ENCODE peak calls at places on chromosomes 11 and 22, in six cellular contexts. L is foreskin keratinocyte, S is tibial artery, H is gastrocnemius medialis, Q is transverse colon, R is BJ. W is an unnamed sample. For H3K27me3, the result is how much of the 10 kb centered on the place peaks cover.

GRCh38 chr11:105613183-105613582 is 3.3 kb downstream of the GRIA4 start:
- DNase-seq in L (no peak), S (no peak), H (no peak), Q (no peak), R (no peak), W (no peak)

GRCh38 chr11:133577403-133577802 is 45.1 kb upstream of the OPCML start:
- DNase-seq in L (no peak), S (no peak), H (no peak), Q (no peak), R (no peak), W (no peak)

GRCh38 chr11:75261902-75262361 is 21.4 kb downstream of the TPBGL start:
- DNase-seq in L (no peak), S (no peak), H (peak), Q (peak), R (no peak), W (no peak)

GRCh38 chr22:29148036-29148435 is 57.7 kb upstream of the EMID1 start:
- DNase-seq in L (no peak), S (no peak), H (no peak), Q (no peak), R (no peak), W (no peak)

GRCh38 chr22:39244496-39245129 is at the start of gene PDGFB:
- DNase-seq in L (no peak), S (peak), H (no peak), Q (peak), R (no peak), W (no peak)

GRCh38 chr11:83671295-83671694 is 385.1 kb upstream of the CCDC90B start:
- DNase-seq in L (no peak), S (no peak), H (no peak), Q (no peak), R (no peak), W (no peak)

GRCh38 chr11:95912902-95913560 is 10.9 kb downstream of the MTMR2 start:
- DNase-seq in L (peak), S (no peak), H (no peak), Q (no peak), R (no peak), W (no peak)

GRCh38 chr11:10407055-10407454 is 48.0 kb upstream of the AMPD3 start:
- DNase-seq in L (peak), S (no peak), H (no peak), Q (no peak), R (no peak), W (no peak)

GRCh38 chr11:2772544-2773031 is 72.8 kb upstream of the KCNQ1OT1 start:
- DNase-seq in L (peak), S (no peak), H (no peak), Q (peak), R (no peak), W (peak)

GRCh38 chr11:128125723-128126122 is 461.6 kb downstream of the ETS1 start:
- DNase-seq in L (no peak), S (no peak), H (no peak), Q (no peak), R (no peak), W (no peak)

GRCh38 chr11:57316017-57316416 is 8.7 kb downstream of the TNKS1BP1 start:
- DNase-seq in L (no peak), S (no peak), H (peak), Q (no peak), R (no peak), W (no peak)

GRCh38 chr11:13347901-13348300 is 70.3 kb downstream of the BMAL1 start:
- DNase-seq in L (no peak), S (no peak), H (no peak), Q (no peak), R (no peak), W (no peak)

GRCh38 chr11:117426297-117426685 is 98.6 kb downstream of the CEP164 start:
- DNase-seq in L (no peak), S (peak), H (peak), Q (peak), R (no peak), W (no peak)

GRCh38 chr22:27997538-27997937 is 78.5 kb upstream of the PITPNB start:
- DNase-seq in L (no peak), S (no peak), H (peak), Q (no peak), R (no peak), W (no peak)

GRCh38 chr11:47992959-47993820 is 12.8 kb downstream of the PTPRJ start:
- DNase-seq in L (no peak), S (no peak), H (no peak), Q (peak), R (peak), W (peak)

GRCh38 chr11:11856638-11857037 is 14.9 kb downstream of the USP47 start:
- DNase-seq in L (no peak), S (no peak), H (no peak), Q (no peak), R (no peak), W (no peak)

GRCh38 chr11:134951305-134951700 is 539.3 kb upstream of the B3GAT1 start:
- DNase-seq in L (no peak), S (peak), H (peak), Q (no peak), R (no peak), W (no peak)

GRCh38 chr11:120655589-120655988 is 144.0 kb downstream of the GRIK4 start:
- DNase-seq in L (no peak), S (no peak), H (no peak), Q (no peak), R (no peak), W (no peak)

GRCh38 chr11:109993786-109994185 is 99.4 kb upstream of the ZC3H12C start:
- DNase-seq in L (no peak), S (no peak), H (no peak), Q (no peak), R (peak), W (no peak)

GRCh38 chr11:122285021-122285420 is 169.0 kb upstream of the BLID start:
- DNase-seq in L (no peak), S (no peak), H (no peak), Q (no peak), R (no peak), W (no peak)

GRCh38 chr11:79436911-79437273 is 3.9 kb downstream of the TENM4 start:
- DNase-seq in L (no peak), S (no peak), H (no peak), Q (no peak), R (no peak), W (no peak)
- H3K27me3 ChIP-seq in L (under half), S (under half), H (half or more), Q (half or more), R (under half), W (under half)

GRCh38 chr11:113394919-113395318 is 7.3 kb downstream of the ANKK1 start:
- DNase-seq in L (no peak), S (no peak), H (no peak), Q (no peak), R (no peak), W (no peak)
- TF ChIP-seq CTCF in L (no peak), S (no peak), H (no peak), Q (no peak), R (no peak), W (no peak)

GRCh38 chr22:49621601-49622210 is 206.0 kb downstream of the BRD1 start:
- DNase-seq in L (no peak), S (no peak), H (no peak), Q (no peak), R (no peak), W (no peak)

GRCh38 chr22:49620666-49621065 is 207.0 kb downstream of the BRD1 start:
- DNase-seq in L (no peak), S (no peak), H (no peak), Q (no peak), R (no peak), W (no peak)

GRCh38 chr22:49623715-49624114 is 204.0 kb downstream of the BRD1 start:
- DNase-seq in L (no peak), S (no peak), H (no peak), Q (no peak), R (no peak), W (no peak)

GRCh38 chr22:49623176-49623575 is 204.5 kb downstream of the BRD1 start:
- DNase-seq in L (no peak), S (no peak), H (no peak), Q (no peak), R (no peak), W (no peak)

GRCh38 chr22:49622241-49623105 is 205.2 kb downstream of the BRD1 start:
- DNase-seq in L (no peak), S (no peak), H (no peak), Q (no peak), R (no peak), W (no peak)
- H3K27me3 ChIP-seq in L (under half), S (under half), H (under half), Q (under half), R (under half), W (under half)

GRCh38 chr11:64341851-64342791 is 2.1 kb downstream of the CCDC88B start:
- DNase-seq in L (no peak), S (peak), H (peak), Q (peak), R (peak), W (peak)
- TF ChIP-seq CTCF in L (peak), S (peak), H (peak), Q (peak), R (peak), W (peak)

DNA sequence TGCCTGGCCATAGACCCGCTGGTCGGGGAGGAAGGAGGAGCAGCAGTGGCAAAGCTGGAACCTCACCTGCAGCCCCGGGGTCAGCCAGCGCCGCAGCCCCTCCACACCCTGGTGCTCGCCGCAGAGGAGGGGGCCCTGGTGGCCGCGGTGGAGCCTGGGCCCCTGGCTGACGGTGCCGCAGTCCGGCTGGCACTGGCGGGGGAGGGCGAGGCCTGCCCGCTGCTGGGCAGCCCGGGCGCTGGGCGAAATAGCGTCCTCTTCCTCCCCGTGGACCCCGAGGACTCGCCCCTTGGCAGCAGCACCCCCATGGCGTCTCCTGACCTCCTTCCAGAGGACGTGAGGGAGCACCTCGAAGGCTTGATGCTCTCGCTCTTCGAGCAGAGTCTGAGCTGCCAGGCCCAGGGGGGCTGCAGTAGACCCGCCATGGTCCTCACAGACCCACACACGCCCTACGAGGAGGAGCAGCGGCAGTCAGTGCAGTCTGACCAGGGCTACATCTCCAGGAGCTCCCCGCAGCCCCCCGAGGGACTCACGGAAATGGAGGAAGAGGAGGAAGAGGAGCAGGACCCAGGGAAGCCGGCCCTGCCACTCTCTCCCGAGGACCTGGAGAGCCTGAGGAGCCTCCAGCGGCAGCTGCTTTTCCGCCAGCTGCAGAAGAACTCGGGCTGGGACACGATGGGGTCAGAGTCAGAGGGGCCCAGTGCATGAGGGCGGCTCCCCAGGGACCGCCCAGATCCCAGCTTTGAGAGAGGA is 11.9 kb downstream of the TMEM121B start:
- DNase-seq in L (no peak), S (no peak), H (no peak), Q (no peak), R (no peak), W (no peak)
- H3K27me3 ChIP-seq in L (under half), S (under half), H (under half), Q (under half), R (under half), W (under half)

DNA sequence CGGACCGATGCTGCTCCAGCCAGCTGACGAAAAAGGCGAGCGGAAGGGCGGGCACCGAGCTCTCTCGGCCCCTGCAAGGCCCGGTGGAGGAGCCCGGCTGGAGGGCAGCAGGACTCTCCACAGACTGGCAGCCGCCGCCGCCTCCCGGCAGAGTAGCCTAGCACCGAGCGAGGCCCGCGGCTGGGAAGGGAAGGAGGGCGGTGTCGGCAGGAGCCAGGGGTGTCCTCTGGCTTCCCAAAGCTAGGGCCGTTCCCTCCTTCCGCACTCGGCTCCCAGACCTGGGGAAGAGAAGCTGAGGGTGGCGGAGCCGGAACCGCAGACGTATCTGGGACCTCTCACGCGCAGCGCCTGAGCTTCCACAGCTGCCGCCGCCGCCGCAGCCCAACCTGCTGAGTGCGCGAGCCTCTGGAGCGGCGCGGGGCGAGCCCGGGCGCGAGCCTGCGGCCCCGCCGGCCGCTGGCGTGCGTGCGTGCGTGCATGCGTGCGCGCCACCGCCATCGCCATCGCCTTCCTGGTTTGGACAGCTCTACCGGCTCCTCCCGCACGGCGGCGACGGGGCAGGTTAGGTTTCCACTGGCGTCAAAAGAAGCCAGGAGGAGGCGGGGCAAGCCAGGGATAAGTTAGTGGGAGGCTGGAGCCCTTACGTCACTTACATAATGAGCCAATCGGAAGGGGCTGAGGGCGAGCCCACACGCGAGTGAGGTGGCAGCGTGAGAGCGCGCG is at the start of gene RAB6A:
- DNase-seq in L (peak), S (peak), H (peak), Q (peak), R (peak), W (peak)
- TF ChIP-seq CTCF in L (peak), S (peak), H (peak), Q (peak), R (peak), W (no peak)

GRCh38 chr11:60754887-60755286 is 1.8 kb upstream of the MS4A15 start:
- DNase-seq in L (no peak), S (no peak), H (no peak), Q (no peak), R (no peak), W (no peak)
- H3K27me3 ChIP-seq in L (under half), S (under half), H (under half), Q (under half), R (under half), W (under half)